ENCODE peak calls at places on chromosomes 6 and 20, in six cellular contexts. J, U, X, G, Q and Z are unnamed samples.

GRCh38 chr20:42391807-42392206 is 773.6 kb upstream of the CHD6 start:
- DNase-seq in G (no peak), J (no peak), X (no peak), Q (no peak), U (no peak), Z (no peak)

GRCh38 chr6:131250121-131250520 is 114.9 kb downstream of the AKAP7 start:
- DNase-seq in Q (no peak), U (peak; percentile 57), X (peak; percentile 65), J (peak; percentile 58), G (peak; percentile 42), Z (no peak)

GRCh38 chr6:102493485-102493884 is 1100.0 kb downstream of the GRIK2 start:
- DNase-seq in J (no peak), X (no peak), U (no peak), G (no peak), Q (no peak), Z (no peak)

GRCh38 chr6:1591243-1591642 is 18.5 kb upstream of the FOXC1 start:
- DNase-seq in G (no peak), Q (no peak), X (no peak), U (no peak), J (no peak), Z (no peak)

GRCh38 chr6:13466304-13467215 is 20.8 kb downstream of the GFOD1 start:
- DNase-seq in U (no peak), G (no peak), X (no peak), Q (no peak), J (no peak), Z (peak; percentile 42)

GRCh38 chr20:43658723-43659419 is 8.0 kb upstream of the MYBL2 start:
- DNase-seq in J (no peak), X (no peak), U (no peak), Q (no peak), G (no peak), Z (no peak)

GRCh38 chr6:21109421-21110178 is 484.0 kb upstream of the SOX4 start:
- DNase-seq in Q (peak; percentile 5), J (no peak), X (no peak), G (no peak), U (no peak), Z (no peak)

GRCh38 chr20:63132715-63133471 is 83.0 kb downstream of the YTHDF1 start:
- DNase-seq in Q (no peak), J (no peak), U (peak; percentile 48), G (peak; percentile 43), X (no peak), Z (no peak)

GRCh38 chr6:79824231-79824630 is 123.1 kb downstream of the ELOVL4 start:
- DNase-seq in Q (no peak), X (no peak), G (no peak), U (no peak), J (no peak), Z (no peak)

GRCh38 chr6:141752677-141753076 is 380.0 kb upstream of the GJE1 start:
- DNase-seq in J (no peak), Q (no peak), U (no peak), X (no peak), G (no peak), Z (no peak)

GRCh38 chr6:12137480-12137879 is 125.4 kb downstream of the HIVEP1 start:
- DNase-seq in G (no peak), J (peak; percentile 52), Q (no peak), U (no peak), X (peak; percentile 44), Z (no peak)

GRCh38 chr6:137829641-137830083 is 37.4 kb upstream of the TNFAIP3 start:
- DNase-seq in X (no peak), J (no peak), U (no peak), G (no peak), Q (no peak), Z (no peak)

GRCh38 chr6:152129606-152130249 is 322.2 kb downstream of the ESR1 start:
- DNase-seq in U (peak; percentile 68), X (no peak), J (no peak), Q (no peak), G (no peak), Z (no peak)

GRCh38 chr20:6074145-6074561 is 20.3 kb upstream of the LRRN4 start:
- DNase-seq in G (peak; percentile 63), Q (peak; percentile 52), U (no peak), J (peak; percentile 35), X (no peak), Z (no peak)

GRCh38 chr6:12008366-12009179 is 3.5 kb upstream of the HIVEP1 start:
- DNase-seq in U (peak; percentile 91), J (peak; percentile 70), G (peak; percentile 89), Q (peak; percentile 43), X (peak; percentile 88), Z (peak; percentile 84)

GRCh38 chr20:32516583-32516982 is 68.5 kb downstream of the NOL4L start:
- DNase-seq in Q (no peak), U (no peak), G (no peak), J (no peak), X (no peak), Z (no peak)

GRCh38 chr6:54288476-54288875 is 19.8 kb upstream of the TINAG start:
- DNase-seq in X (no peak), Q (no peak), J (no peak), G (no peak), U (no peak), Z (no peak)

GRCh38 chr20:63196756-63197470 is 19.0 kb downstream of the YTHDF1 start:
- DNase-seq in J (no peak), Q (no peak), X (no peak), U (no peak), G (no peak), Z (no peak)

GRCh38 chr6:101477436-101477835 is 83.9 kb downstream of the GRIK2 start:
- DNase-seq in G (no peak), U (no peak), Q (no peak), X (no peak), J (no peak), Z (no peak)

GRCh38 chr20:1595333-1595732 is 24.5 kb downstream of the SIRPB1 start:
- DNase-seq in G (no peak), U (no peak), X (no peak), J (no peak), Q (no peak), Z (no peak)

GRCh38 chr6:674956-675355 is 18.0 kb downstream of the EXOC2 start:
- DNase-seq in Q (no peak), J (no peak), G (no peak), X (no peak), U (no peak), Z (no peak)

GRCh38 chr6:156809034-156809433 is 31.9 kb downstream of the ARID1B start:
- DNase-seq in G (no peak), U (no peak), Q (no peak), X (no peak), J (no peak), Z (no peak)

GRCh38 chr6:104682722-104683643 is 176.7 kb downstream of the HACE1 start:
- DNase-seq in X (peak; percentile 44), Q (peak; percentile 30), J (peak; percentile 40), U (no peak), G (peak; percentile 68), Z (peak; percentile 68)

GRCh38 chr20:48716086-48716485 is 111.7 kb downstream of the PREX1 start:
- DNase-seq in Q (no peak), U (no peak), X (no peak), G (no peak), J (no peak), Z (no peak)

GRCh38 chr20:45934046-45934586 is 367 bp upstream of the PCIF1 start:
- DNase-seq in J (peak; percentile 50), Q (peak; percentile 54), G (peak; percentile 78), X (peak; percentile 68), U (no peak), Z (peak; percentile 73)

DNA sequence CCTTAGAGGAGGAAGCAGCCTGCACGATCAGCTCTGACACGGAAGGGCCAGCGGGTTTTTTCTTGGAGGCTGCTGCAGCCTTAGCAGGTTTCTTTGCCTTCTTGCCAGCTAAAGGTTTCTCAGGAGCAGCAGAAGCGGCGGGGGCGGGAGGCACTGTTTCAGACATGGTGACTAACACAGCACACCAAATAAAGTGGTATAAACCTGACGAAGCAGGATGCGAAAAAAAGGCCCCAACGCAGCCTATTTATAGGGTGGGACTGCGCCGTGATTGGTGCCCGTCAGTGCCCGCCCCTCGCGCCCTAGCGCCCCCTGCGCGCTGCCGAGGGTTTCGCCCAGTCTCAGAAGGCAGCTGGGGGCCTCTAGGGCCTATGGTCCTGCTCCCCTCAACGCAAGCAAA is 55.0 kb downstream of the TRIM38 start:
- DNase-seq in X (peak; percentile 59), U (peak; percentile 82), Q (no peak), G (no peak), J (peak; percentile 56), Z (peak; percentile 62)
- TF ChIP-seq CTCF in X (no peak), U (no peak), Q (no peak), G (no peak), J (no peak), Z (no peak)

GRCh38 chr6:16776394-16777017 is 15.2 kb upstream of the ATXN1 start:
- DNase-seq in X (no peak), G (no peak), U (no peak), J (no peak), Q (no peak), Z (no peak)
- TF ChIP-seq CTCF in X (no peak), G (no peak), U (no peak), J (no peak), Q (no peak), Z (no peak)

GRCh38 chr6:31272431-31272830 is 539 bp upstream of the HLA-C start:
- DNase-seq in J (no peak), U (no peak), Q (no peak), G (no peak), X (no peak), Z (no peak)

GRCh38 chr6:31271641-31272357 is at the start of gene HLA-C:
- DNase-seq in U (peak; percentile 97), G (peak; percentile 89), J (peak; percentile 94), X (peak; percentile 97), Q (peak; percentile 89), Z (peak; percentile 92)

GRCh38 chr6:31267504-31268371 is 4.2 kb downstream of the HLA-C start:
- DNase-seq in X (no peak), U (no peak), J (no peak), G (no peak), Q (no peak), Z (no peak)

GRCh38 chr6:31270788-31271640 is 878 bp downstream of the HLA-C start:
- DNase-seq in G (no peak), X (peak; percentile 87), Q (no peak), U (peak; percentile 85), J (peak; percentile 82), Z (peak; percentile 39)

DNA sequence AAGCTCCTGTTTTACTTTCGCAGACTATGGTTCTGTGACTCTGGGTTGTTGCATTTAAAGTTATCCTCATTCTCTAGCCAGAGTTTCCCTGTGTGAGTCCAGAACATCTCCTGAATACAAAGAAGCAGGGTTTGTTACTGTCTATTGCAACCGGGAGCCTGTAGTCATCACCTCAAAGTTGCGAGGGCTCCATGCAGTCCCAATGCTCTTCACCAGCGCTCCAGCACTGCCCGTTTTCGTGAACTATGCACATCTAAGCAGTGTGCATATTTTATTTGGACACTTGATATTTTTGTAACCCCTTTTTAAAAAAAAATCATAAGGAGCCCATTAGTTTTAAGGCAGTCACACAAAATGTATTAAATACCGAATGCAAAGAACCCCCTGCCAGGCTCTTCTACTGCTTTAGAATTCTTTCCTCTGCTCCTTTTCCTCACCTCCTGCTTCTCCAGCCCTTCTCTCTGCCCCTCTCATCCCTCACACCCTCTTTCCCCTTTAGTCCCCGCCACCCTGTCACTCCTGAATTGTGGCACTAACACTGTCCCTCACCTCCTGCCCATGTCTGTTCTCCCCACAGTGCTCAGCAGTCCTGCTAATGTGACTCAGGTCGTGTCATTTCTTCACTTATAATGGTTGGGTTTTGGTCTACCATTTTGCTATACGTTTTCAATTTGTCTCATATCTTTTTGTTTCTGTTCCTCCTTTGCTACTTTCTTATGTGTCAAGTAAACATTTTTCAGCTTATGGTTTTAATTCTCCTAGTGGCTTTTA is 1.1 kb upstream of the HLA-C start:
- DNase-seq in U (no peak), G (no peak), X (no peak), J (no peak), Q (no peak), Z (no peak)
- TF ChIP-seq CTCF in U (no peak), G (no peak), X (no peak), J (no peak), Q (no peak), Z (no peak)

GRCh38 chr20:41352106-41352505 is 11.5 kb downstream of the LPIN3 start:
- DNase-seq in X (no peak), J (no peak), G (no peak), Q (peak; percentile 36), U (no peak), Z (no peak)
- TF ChIP-seq CTCF in X (no peak), J (no peak), G (peak; percentile 27), Q (no peak), U (no peak), Z (no peak)